ENCODE peak calls at places on chromosome 5, in four cellular contexts. One of them, this sample, is unnamed.
A peak's percentile ranks its signal among the peaks of the same experiment; 100 is the strongest.

GRCh38 chr5:157051604-157052245 is 7.2 kb downstream of the HAVCR1 start:
- DNase-seq in iPS-NIHi11: no peak
- DNase-seq in heart left ventricle: no peak
- DNase-seq in iris pigment epithelial cell: no peak
- DNase-seq in this sample: no peak

GRCh38 chr5:50583621-50584020 is 82.8 kb upstream of the PARP8 start:
- DNase-seq in iPS-NIHi11: no peak
- DNase-seq in heart left ventricle: no peak
- DNase-seq in iris pigment epithelial cell: no peak
- DNase-seq in this sample: no peak

GRCh38 chr5:107805166-107805565 is 134.4 kb upstream of the EFNA5 start:
- DNase-seq in iPS-NIHi11: no peak
- DNase-seq in heart left ventricle: no peak
- DNase-seq in iris pigment epithelial cell: no peak
- DNase-seq in this sample: no peak

GRCh38 chr5:60779431-60779830 is 64.6 kb downstream of the ELOVL7 start:
- DNase-seq in iPS-NIHi11: no peak
- DNase-seq in heart left ventricle: no peak
- DNase-seq in iris pigment epithelial cell: no peak
- DNase-seq in this sample: no peak

GRCh38 chr5:3210531-3210930 is 385.1 kb upstream of the IRX1 start:
- DNase-seq in iPS-NIHi11: no peak
- DNase-seq in heart left ventricle: no peak
- DNase-seq in iris pigment epithelial cell: no peak
- DNase-seq in this sample: no peak

GRCh38 chr5:14136228-14136627 is 6.9 kb upstream of the TRIO start:
- DNase-seq in iPS-NIHi11: no peak
- DNase-seq in heart left ventricle: no peak
- DNase-seq in iris pigment epithelial cell: no peak
- DNase-seq in this sample: no peak

GRCh38 chr5:168073311-168073710 is 218.1 kb upstream of the WWC1 start:
- DNase-seq in iPS-NIHi11: no peak
- DNase-seq in heart left ventricle: no peak
- DNase-seq in iris pigment epithelial cell: no peak
- DNase-seq in this sample: no peak

GRCh38 chr5:113232246-113232645 is 202.5 kb downstream of the TSSK1B start:
- DNase-seq in iPS-NIHi11: no peak
- DNase-seq in heart left ventricle: no peak
- DNase-seq in iris pigment epithelial cell: no peak
- DNase-seq in this sample: no peak

GRCh38 chr5:138696501-138696900 is 56.7 kb upstream of the CTNNA1 start:
- DNase-seq in iPS-NIHi11: no peak
- DNase-seq in heart left ventricle: no peak
- DNase-seq in iris pigment epithelial cell: peak; percentile 81
- DNase-seq in this sample: peak; percentile 87